ENCODE peak calls at places on chromosomes 1 and 21, in four cellular contexts. C, I, K and P are unnamed samples.

GRCh38 chr1:245334827-245335490 is 180.2 kb downstream of the KIF26B start:
- DNase-seq in C (no peak), I (no peak), K (no peak), P (no peak)

GRCh38 chr1:87194271-87194774 is 134.4 kb upstream of the LMO4 start:
- DNase-seq in C (no peak), I (no peak), K (no peak), P (no peak)

GRCh38 chr1:155226910-155227260 is 18.4 kb downstream of the MTX1 start:
- DNase-seq in C (no peak), I (no peak), K (no peak), P (no peak)

GRCh38 chr1:29649375-29650040 is 413.2 kb downstream of the PTPRU start:
- DNase-seq in C (no peak), I (peak; percentile 22), K (no peak), P (no peak)

GRCh38 chr1:54188291-54188690 is 11.5 kb downstream of the CYB5RL start:
- DNase-seq in C (no peak), I (no peak), K (no peak), P (no peak)

GRCh38 chr1:10712568-10712967 is 83.9 kb downstream of the CASZ1 start:
- DNase-seq in C (no peak), I (no peak), K (no peak), P (no peak)

GRCh38 chr1:59150537-59151386 is 146.1 kb upstream of the FGGY start:
- DNase-seq in C (peak; percentile 13), I (peak; percentile 9), K (peak; percentile 99), P (peak; percentile 99)

GRCh38 chr1:200107004-200107470 is 79.5 kb downstream of the NR5A2 start:
- DNase-seq in C (no peak), I (no peak), K (no peak), P (no peak)

GRCh38 chr1:217348960-217349664 is 281.8 kb downstream of the GPATCH2 start:
- DNase-seq in C (no peak), I (no peak), K (no peak), P (no peak)

GRCh38 chr1:234827181-234827580 is 217.2 kb upstream of the IRF2BP2 start:
- DNase-seq in C (no peak), I (no peak), K (no peak), P (no peak)

GRCh38 chr1:161198877-161199431 is at the start of gene ADAMTS4:
- DNase-seq in C (no peak), I (no peak), K (peak; percentile 87), P (no peak)

GRCh38 chr1:1835546-1835945 is 55.3 kb downstream of the GNB1 start:
- DNase-seq in C (no peak), I (no peak), K (no peak), P (no peak)

GRCh38 chr1:208475449-208475848 is 231.3 kb upstream of the PLXNA2 start:
- DNase-seq in C (no peak), I (no peak), K (no peak), P (no peak)

GRCh38 chr1:108540977-108541376 is 18.9 kb upstream of the EEIG2 start:
- DNase-seq in C (no peak), I (no peak), K (no peak), P (no peak)

GRCh38 chr1:234683856-234684632 is 74.1 kb upstream of the IRF2BP2 start:
- DNase-seq in C (no peak), I (no peak), K (peak; percentile 64), P (peak; percentile 12)

GRCh38 chr21:34548782-34549376 is 36.9 kb upstream of the KCNE1 start:
- DNase-seq in C (no peak), I (no peak), K (no peak), P (no peak)

GRCh38 chr1:155976062-155976912 is 2.1 kb downstream of the ARHGEF2 start:
- DNase-seq in C (peak; percentile 91), I (peak; percentile 78), K (no peak), P (no peak)

GRCh38 chr21:27807596-27807995 is 840.7 kb upstream of the ADAMTS5 start:
- DNase-seq in C (no peak), I (no peak), K (no peak), P (peak; percentile 39)

GRCh38 chr1:37692834-37693175 is 489 bp downstream of the CDCA8 start:
- DNase-seq in C (no peak), I (no peak), K (no peak), P (no peak)

GRCh38 chr21:35721701-35722100 is 338.6 kb downstream of the SETD4 start:
- DNase-seq in C (no peak), I (no peak), K (no peak), P (no peak)

GRCh38 chr1:172408958-172409357 is 11.5 kb upstream of the C1orf105 start:
- DNase-seq in C (no peak), I (no peak), K (no peak), P (peak; percentile 43)

GRCh38 chr1:2015383-2015735 is 3.8 kb upstream of the GABRD start:
- DNase-seq in C (no peak), I (no peak), K (no peak), P (no peak)

GRCh38 chr1:2430592-2430973 is 18.2 kb upstream of the PEX10 start:
- DNase-seq in C (no peak), I (no peak), K (no peak), P (no peak)

GRCh38 chr1:168585191-168585590 is 8.8 kb downstream of the XCL1 start:
- DNase-seq in C (no peak), I (no peak), K (peak; percentile 11), P (no peak)

GRCh38 chr1:67830226-67830625 is 3.0 kb downstream of the GNG12 start:
- DNase-seq in C (no peak), I (no peak), K (peak; percentile 36), P (no peak)

GRCh38 chr1:41529621-41530395 is 45.3 kb upstream of the EDN2 start:
- DNase-seq in C (no peak), I (no peak), K (no peak), P (no peak)